ENCODE peak calls at places on chromosomes 16 and 17, in six cellular contexts. W, I, M, C, B and L are unnamed samples.

GRCh38 chr17:31291820-31292219 is 5.2 kb downstream of the OMG start:
- DNase-seq in W (no peak), I (peak; percentile 53), M (no peak), C (no peak), B (no peak), L (no peak)

GRCh38 chr16:20910781-20911321 is 10.3 kb downstream of the LYRM1 start:
- DNase-seq in W (no peak), I (peak; percentile 89), M (no peak), C (no peak), B (no peak), L (no peak)

GRCh38 chr16:27505297-27506236 is 44.1 kb downstream of the GTF3C1 start:
- DNase-seq in W (no peak), I (no peak), M (no peak), C (no peak), B (no peak), L (no peak)

GRCh38 chr16:86618431-86619262 is 40.3 kb downstream of the FOXL1 start:
- DNase-seq in W (no peak), I (no peak), M (peak; percentile 8), C (no peak), B (no peak), L (no peak)

GRCh38 chr17:68290955-68291835 is at the start of the genes ARSG and SLC16A6:
- DNase-seq in W (no peak), I (peak; percentile 79), M (no peak), C (no peak), B (peak; percentile 57), L (peak; percentile 85)

GRCh38 chr16:5398203-5398602 is 300.6 kb upstream of the EEF2KMT start:
- DNase-seq in W (no peak), I (no peak), M (no peak), C (no peak), B (no peak), L (no peak)

GRCh38 chr16:70740919-70741778 is 55.3 kb upstream of the MTSS2 start:
- DNase-seq in W (no peak), I (peak; percentile 57), M (no peak), C (no peak), B (no peak), L (no peak)

GRCh38 chr17:79691931-79692330 is 38.8 kb upstream of the ENPP7 start:
- DNase-seq in W (no peak), I (no peak), M (no peak), C (no peak), B (no peak), L (no peak)

GRCh38 chr17:9368631-9369030 is 207.0 kb downstream of the STX8 start:
- DNase-seq in W (no peak), I (no peak), M (no peak), C (no peak), B (no peak), L (no peak)
- TF ChIP-seq CTCF in W (no peak), I (no peak), M (no peak), C (no peak), B (no peak), L (no peak)

GRCh38 chr17:52297230-52298010 is 138.9 kb upstream of the CA10 start:
- DNase-seq in W (no peak), I (no peak), M (no peak), C (no peak), B (no peak), L (no peak)
- TF ChIP-seq CTCF in W (no peak), I (no peak), M (no peak), C (no peak), B (no peak), L (peak; percentile 60)

GRCh38 chr16:17828012-17828411 is 357.3 kb upstream of the XYLT1 start:
- DNase-seq in W (no peak), I (peak; percentile 90), M (no peak), C (no peak), B (no peak), L (no peak)

GRCh38 chr16:17829826-17830225 is 359.1 kb upstream of the XYLT1 start:
- DNase-seq in W (no peak), I (no peak), M (no peak), C (no peak), B (no peak), L (no peak)

GRCh38 chr16:17830651-17831050 is 359.9 kb upstream of the XYLT1 start:
- DNase-seq in W (no peak), I (no peak), M (no peak), C (no peak), B (no peak), L (no peak)

GRCh38 chr16:17832738-17833137 is 362.0 kb upstream of the XYLT1 start:
- DNase-seq in W (no peak), I (no peak), M (no peak), C (no peak), B (no peak), L (no peak)

GRCh38 chr16:17831330-17831729 is 360.6 kb upstream of the XYLT1 start:
- DNase-seq in W (no peak), I (peak; percentile 36), M (no peak), C (no peak), B (no peak), L (no peak)
- TF ChIP-seq CTCF in W (no peak), I (peak; percentile 47), M (peak; percentile 11), C (no peak), B (no peak), L (peak; percentile 49)

GRCh38 chr16:89701425-89702406 is at the start of gene SPATA2L:
- DNase-seq in W (peak; percentile 55), I (peak; percentile 93), M (no peak), C (peak; percentile 73), B (peak; percentile 94), L (peak; percentile 95)
- TF ChIP-seq CTCF in W (no peak), I (peak; percentile 26), M (no peak), C (peak; percentile 38), B (no peak), L (peak; percentile 48)